ENCODE peak calls at places on chromosome 15, in eight cellular contexts. Q is heart left ventricle, B is Peyer's patch, Y is IMR-90, T is right lobe of liver, S is body of pancreas, W is stomach, F is A549. M is an unnamed sample.
A peak's percentile ranks its signal among the peaks of the same experiment; 100 is the strongest.

GRCh38 chr15:68365770-68366169 is 66.2 kb downstream of the ITGA11 start:
- DNase-seq in Q (peak; percentile 26), B (no peak), Y (no peak), T (no peak), S (no peak), W (no peak), F (no peak), M (no peak)

GRCh38 chr15:63057454-63058335 is 15.1 kb downstream of the TPM1 start:
- DNase-seq in Q (no peak), B (no peak), Y (peak; percentile 60), T (no peak), S (no peak), W (no peak), F (no peak), M (no peak)

GRCh38 chr15:51403072-51403878 is 61.8 kb downstream of the GLDN start:
- DNase-seq in Q (no peak), B (no peak), Y (peak; percentile 49), T (no peak), S (no peak), W (no peak), F (peak; percentile 52), M (no peak)

GRCh38 chr15:26028086-26028740 is 165.1 kb upstream of the ATP10A start:
- DNase-seq in Q (no peak), B (no peak), Y (no peak), T (no peak), S (no peak), W (no peak), F (no peak), M (peak; percentile 10)

GRCh38 chr15:33021806-33022389 is 172.6 kb downstream of the FMN1 start:
- DNase-seq in Q (no peak), B (no peak), Y (peak; percentile 75), T (no peak), S (peak; percentile 23), W (no peak), F (peak; percentile 79), M (no peak)

GRCh38 chr15:85333132-85333831 is 47.1 kb upstream of the AKAP13 start:
- DNase-seq in Q (no peak), B (no peak), Y (peak; percentile 96), T (no peak), S (no peak), W (no peak), F (no peak), M (no peak)

GRCh38 chr15:88834211-88834812 is 31.1 kb downstream of the ACAN start:
- DNase-seq in Q (peak; percentile 56), B (peak; percentile 30), Y (peak; percentile 63), T (no peak), S (peak; percentile 23), W (peak; percentile 37), F (peak; percentile 57), M (no peak)

GRCh38 chr15:94535298-94536048 is 304.1 kb downstream of the MCTP2 start:
- DNase-seq in Q (no peak), B (no peak), Y (no peak), T (no peak), S (no peak), W (no peak), F (no peak), M (no peak)

GRCh38 chr15:80404719-80405553 is 754 bp downstream of the ARNT2 start:
- DNase-seq in Q (peak; percentile 36), B (no peak), Y (peak; percentile 35), T (no peak), S (peak; percentile 27), W (no peak), F (peak; percentile 65), M (no peak)

GRCh38 chr15:83449928-83450501 is 2.9 kb downstream of the SH3GL3 start:
- DNase-seq in Q (no peak), B (no peak), Y (no peak), T (no peak), S (no peak), W (no peak), F (no peak), M (no peak)

GRCh38 chr15:66072616-66073361 is 180.8 kb downstream of the MEGF11 start:
- DNase-seq in Q (no peak), B (no peak), Y (no peak), T (peak; percentile 23), S (peak; percentile 63), W (no peak), F (no peak), M (no peak)

GRCh38 chr15:33655488-33655887 is 312.8 kb upstream of the CHRM5 start:
- DNase-seq in Q (no peak), B (no peak), Y (no peak), T (no peak), S (no peak), W (no peak), F (no peak), M (no peak)

GRCh38 chr15:33448961-33449611 is 138.3 kb downstream of the RYR3 start:
- DNase-seq in Q (no peak), B (no peak), Y (no peak), T (no peak), S (peak; percentile 20), W (no peak), F (no peak), M (no peak)

GRCh38 chr15:34804776-34805175 is 9.4 kb upstream of the ACTC1 start:
- DNase-seq in Q (no peak), B (no peak), Y (no peak), T (no peak), S (no peak), W (no peak), F (no peak), M (no peak)
- TF ChIP-seq POLR2A in Q (no peak), B (no peak), Y (no peak), T (no peak), S (no peak), W (no peak), F (no peak), M (no peak)

DNA sequence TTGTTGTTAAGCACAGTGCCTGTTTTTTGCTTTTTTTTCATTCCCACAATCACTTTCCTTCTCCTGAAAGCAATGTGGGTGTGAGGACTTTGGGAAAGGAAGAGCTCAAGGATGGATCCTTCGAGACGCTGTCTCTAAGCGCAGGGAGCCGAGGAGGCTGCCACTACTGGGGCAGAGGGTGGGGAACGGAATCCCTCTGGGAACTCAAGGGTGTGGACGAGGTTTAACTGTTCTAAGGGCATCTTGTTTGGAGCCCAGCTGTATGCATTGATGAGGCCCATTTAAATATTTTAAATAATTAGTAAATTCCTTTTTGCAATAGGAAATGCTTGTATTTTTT is 124.4 kb upstream of the MEF2A start:
- DNase-seq in Q (no peak), B (no peak), Y (no peak), T (no peak), S (no peak), W (no peak), F (no peak), M (no peak)
- H3K27ac ChIP-seq in Q (peak overlapping the region; percentile 86), B (no peak overlapping the region), Y (peak overlapping the region; percentile 63), T (no peak overlapping the region), S (no peak overlapping the region), W (peak overlapping the region; percentile 55), F (no peak overlapping the region), M (peak overlapping the region; percentile 83)

DNA sequence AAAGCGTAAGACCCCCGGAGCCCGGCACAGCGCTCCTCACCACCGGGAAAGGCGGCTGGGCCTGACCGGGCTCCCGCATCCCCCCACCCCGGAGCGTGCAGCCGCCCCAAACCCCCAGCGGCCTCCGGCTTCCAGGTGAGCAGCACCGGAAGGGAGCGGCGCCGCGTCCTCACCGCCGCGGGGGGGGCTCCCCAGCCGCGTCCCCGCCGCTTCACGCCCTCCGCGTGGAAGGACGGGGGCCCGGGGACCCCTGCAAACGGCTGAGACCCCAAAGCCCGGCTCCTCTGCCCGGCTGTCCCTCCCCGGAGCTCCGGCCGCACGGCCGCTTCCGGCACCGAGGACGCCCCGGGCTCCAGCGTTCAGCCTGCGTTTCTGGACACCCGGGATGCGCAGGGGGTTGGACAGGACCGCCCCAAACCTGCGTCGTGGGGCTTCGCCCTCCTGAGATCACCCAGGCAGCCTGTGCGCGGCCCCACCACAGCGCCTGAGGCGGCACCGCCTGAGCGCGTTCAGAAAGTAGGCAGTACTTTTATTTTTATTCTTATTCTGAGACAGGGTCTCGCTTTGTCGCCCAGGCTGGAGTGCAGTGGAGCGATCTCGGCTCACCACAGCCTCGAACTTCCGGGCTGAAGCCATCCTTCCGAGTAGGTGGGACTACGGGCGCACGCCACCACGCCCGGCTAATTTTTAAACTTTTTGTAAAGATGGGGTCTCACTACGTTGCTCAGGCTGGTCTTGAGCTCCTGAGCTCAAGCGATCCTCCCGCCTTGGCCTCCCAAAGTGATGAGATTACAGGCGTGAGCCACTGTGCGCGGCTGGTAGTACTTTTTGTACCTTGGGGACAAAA is 51.6 kb upstream of the BLM start:
- DNase-seq in Q (peak; percentile 80), B (peak; percentile 61), Y (peak; percentile 58), T (peak; percentile 76), S (peak; percentile 61), W (peak; percentile 48), F (peak; percentile 95), M (peak; percentile 87)
- TF ChIP-seq POLR2A in Q (no peak), B (peak; percentile 52), Y (peak; percentile 63), T (peak; percentile 82), S (peak; percentile 42), W (no peak), F (peak; percentile 78), M (peak; percentile 23)

GRCh38 chr15:44706401-44706800 is 4.7 kb downstream of the PATL2 start:
- DNase-seq in Q (no peak), B (no peak), Y (no peak), T (no peak), S (no peak), W (no peak), F (no peak), M (no peak)
- H3K27ac ChIP-seq in Q (no peak overlapping the region), B (peak overlapping the region; percentile 93), Y (no peak overlapping the region), T (no peak overlapping the region), S (no peak overlapping the region), W (no peak overlapping the region), F (no peak overlapping the region), M (no peak overlapping the region)

GRCh38 chr15:57330619-57331018 is 45.7 kb upstream of the CGNL1 start:
- DNase-seq in Q (no peak), B (no peak), Y (peak; percentile 58), T (no peak), S (no peak), W (no peak), F (no peak), M (no peak)
- TF ChIP-seq POLR2A in Q (no peak), B (no peak), Y (no peak), T (no peak), S (no peak), W (no peak), F (no peak), M (no peak)

GRCh38 chr15:41828747-41829270 is 917 bp downstream of the JMJD7 start:
- DNase-seq in Q (no peak), B (no peak), Y (peak; percentile 32), T (no peak), S (no peak), W (no peak), F (no peak), M (no peak)
- H3K27ac ChIP-seq in Q (peak overlapping the region; percentile 84), B (no peak overlapping the region), Y (no peak overlapping the region), T (no peak overlapping the region), S (no peak overlapping the region), W (peak overlapping the region; percentile 88), F (peak overlapping the region; percentile 70), M (peak overlapping the region; percentile 90)

M was measured in suprapubic skin.